ENCODE peak calls at places on chromosome 19, in eight cellular contexts. H is fibroblast of the conjunctiva; G is left colon; U is CD4-positive, alpha-beta T cell; L is GM12864; N is cardiac muscle cell; P is stimulated activated CD4-positive, alpha-beta T cell treated with anti-CD3 and anti-CD28 coated beads, Interleukin-2, amount 100 ng/mL, for 24 hours; Y is breast epithelium. B is an unnamed sample.

GRCh38 chr19:2270157-2270571 is 11.8 kb downstream of the PEAK3 start:
- DNase-seq in P (peak; percentile 59), U (peak; percentile 23), L (no peak), Y (no peak), H (no peak), N (no peak), G (peak; percentile 61), B (peak; percentile 37)

GRCh38 chr19:18590273-18591272 is 2.0 kb downstream of the REX1BD start:
- DNase-seq in N (peak; percentile 70), U (no peak), H (peak; percentile 91), G (peak; percentile 49), P (no peak), Y (no peak), L (no peak), B (no peak)

GRCh38 chr19:20367811-20368294 is 197.7 kb downstream of the ZNF737 start:
- DNase-seq in H (no peak), U (no peak), L (no peak), G (no peak), P (no peak), Y (no peak), N (no peak), B (no peak)

GRCh38 chr19:49809155-49809986 is 3.7 kb downstream of the FUZ start:
- DNase-seq in H (no peak), U (peak; percentile 53), P (peak; percentile 61), Y (peak; percentile 75), G (peak; percentile 59), N (no peak), L (no peak), B (no peak)

GRCh38 chr19:41324921-41325639 is 15.1 kb downstream of the CCDC97 start:
- DNase-seq in N (peak; percentile 85), H (peak; percentile 44), U (peak; percentile 23), Y (no peak), L (no peak), G (peak; percentile 47), P (no peak), B (no peak)

GRCh38 chr19:39160889-39161672 is 35.5 kb downstream of the PAK4 start:
- DNase-seq in P (no peak), Y (peak; percentile 91), H (peak; percentile 29), L (no peak), G (no peak), N (peak; percentile 21), U (no peak), B (no peak)

GRCh38 chr19:4763021-4763420 is 28.5 kb upstream of the FEM1A start:
- DNase-seq in N (no peak), G (no peak), U (no peak), P (no peak), Y (no peak), L (no peak), H (no peak), B (no peak)

GRCh38 chr19:48858984-48859710 is 9.3 kb downstream of the PLEKHA4 start:
- DNase-seq in L (no peak), N (no peak), U (peak; percentile 69), H (no peak), Y (no peak), P (peak; percentile 88), G (peak; percentile 51), B (no peak)

GRCh38 chr19:3041756-3042517 is 12.9 kb upstream of the TLE2 start:
- DNase-seq in P (no peak), G (no peak), U (no peak), N (no peak), H (no peak), L (no peak), Y (no peak), B (no peak)

B was measured in omental fat pad.